ENCODE peak calls at places on chromosome 15, in six cellular contexts. R, C, D, U, O and E are unnamed samples.

GRCh38 chr15:48032911-48033310 is 87.9 kb upstream of the SLC24A5 start:
- DNase-seq in R (no peak), C (peak), D (no peak), U (no peak), O (no peak), E (no peak)

GRCh38 chr15:78298983-78299301 is 467 bp downstream of the SKIC8 start:
- DNase-seq in R (peak), C (no peak), D (no peak), U (no peak), O (no peak), E (no peak)

GRCh38 chr15:94205366-94205765 is 26.0 kb upstream of the MCTP2 start:
- DNase-seq in R (no peak), C (no peak), D (no peak), U (no peak), O (no peak), E (no peak)

GRCh38 chr15:85125056-85125661 is 143.5 kb downstream of the PDE8A start:
- DNase-seq in R (peak), C (peak), D (peak), U (no peak), O (peak), E (no peak)

GRCh38 chr15:69305933-69306568 is 7.3 kb downstream of the PAQR5 start:
- DNase-seq in R (no peak), C (no peak), D (no peak), U (no peak), O (no peak), E (peak)

GRCh38 chr15:34182942-34183341 is 27.0 kb downstream of the KATNBL1 start:
- DNase-seq in R (no peak), C (peak), D (peak), U (no peak), O (no peak), E (no peak)

GRCh38 chr15:96264351-96264798 is 66.1 kb upstream of the NR2F2 start:
- DNase-seq in R (no peak), C (peak), D (no peak), U (no peak), O (no peak), E (no peak)

GRCh38 chr15:80275946-80276345 is 23.9 kb upstream of the CTXND1 start:
- DNase-seq in R (peak), C (peak), D (no peak), U (no peak), O (peak), E (no peak)

GRCh38 chr15:77867266-77868047 is 210.1 kb downstream of the TBC1D2B start:
- DNase-seq in R (no peak), C (no peak), D (no peak), U (no peak), O (no peak), E (no peak)

GRCh38 chr15:66142341-66142740 is 111.2 kb downstream of the MEGF11 start:
- DNase-seq in R (no peak), C (no peak), D (no peak), U (no peak), O (no peak), E (peak)

GRCh38 chr15:70466895-70467529 is 296.3 kb downstream of the UACA start:
- DNase-seq in R (peak), C (peak), D (peak), U (peak), O (peak), E (no peak)

GRCh38 chr15:74830868-74831267 is 4.4 kb downstream of the CPLX3 start:
- DNase-seq in R (no peak), C (no peak), D (no peak), U (no peak), O (no peak), E (peak)

GRCh38 chr15:23569513-23569912 is 4.0 kb downstream of the MKRN3 start:
- DNase-seq in R (no peak), C (no peak), D (no peak), U (no peak), O (no peak), E (no peak)

GRCh38 chr15:38266247-38266996 is 13.8 kb downstream of the SPRED1 start:
- DNase-seq in R (peak), C (no peak), D (no peak), U (no peak), O (peak), E (no peak)

GRCh38 chr15:67183443-67184169 is 70.9 kb downstream of the AAGAB start:
- DNase-seq in R (peak), C (no peak), D (no peak), U (no peak), O (peak), E (no peak)

GRCh38 chr15:74134387-74135027 is 4.1 kb downstream of the ISLR2 start:
- DNase-seq in R (peak), C (no peak), D (peak), U (peak), O (peak), E (peak)

GRCh38 chr15:40108061-40108854 is 421 bp downstream of the BMF start:
- DNase-seq in R (peak), C (peak), D (peak), U (no peak), O (peak), E (peak)

GRCh38 chr15:69060744-69061143 is 46.2 kb downstream of the NOX5 start:
- DNase-seq in R (no peak), C (no peak), D (no peak), U (no peak), O (no peak), E (no peak)

GRCh38 chr15:36024066-36024465 is 478.1 kb upstream of the DPH6 start:
- DNase-seq in R (no peak), C (no peak), D (no peak), U (no peak), O (peak), E (no peak)
- H3K27ac ChIP-seq in R (no peak), C (no peak), D (no peak), U (no peak), O (no peak), E (no peak)

GRCh38 chr15:63601026-63601726 is 4.0 kb downstream of the FBXL22 start:
- DNase-seq in R (peak), C (no peak), D (peak), U (peak), O (no peak), E (peak)
- H2AFZ ChIP-seq in R (peak), C (peak), D (peak), U (peak), O (peak), E (peak)

GRCh38 chr15:65087873-65088642 is 11.5 kb downstream of the KBTBD13 start:
- DNase-seq in R (peak), C (no peak), D (no peak), U (no peak), O (peak), E (peak)

GRCh38 chr15:65087411-65087810 is 10.9 kb downstream of the KBTBD13 start:
- DNase-seq in R (no peak), C (no peak), D (no peak), U (no peak), O (no peak), E (peak)

GRCh38 chr15:65085990-65086679 is 9.6 kb downstream of the KBTBD13 start:
- DNase-seq in R (peak), C (peak), D (peak), U (no peak), O (no peak), E (peak)

GRCh38 chr15:65085207-65085753 is 8.7 kb downstream of the KBTBD13 start:
- DNase-seq in R (no peak), C (no peak), D (no peak), U (no peak), O (no peak), E (peak)

DNA sequence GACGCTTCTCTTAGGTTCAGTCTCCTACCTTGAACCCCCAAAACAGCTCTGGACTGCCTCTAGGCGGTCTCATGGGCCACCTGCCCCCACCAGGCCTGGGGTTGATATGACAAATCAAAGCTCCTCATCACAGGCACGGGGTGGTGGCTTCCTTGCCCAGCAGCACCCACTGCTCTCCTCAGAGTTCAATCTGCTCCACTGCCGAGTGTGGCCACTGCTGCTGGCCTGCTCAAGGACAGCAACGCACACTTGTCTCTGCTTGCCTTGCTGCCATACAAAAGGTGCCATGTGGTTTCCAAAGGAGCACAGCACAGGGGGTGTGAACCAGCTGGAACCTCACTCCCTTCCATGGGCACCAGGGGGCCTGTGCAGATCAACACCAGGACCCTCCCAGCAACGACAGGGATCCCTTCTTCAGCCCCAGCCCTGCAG is 10.2 kb downstream of the KBTBD13 start:
- DNase-seq in R (peak), C (peak), D (peak), U (no peak), O (no peak), E (peak)
- H3K27ac ChIP-seq in R (no peak), C (no peak), D (no peak), U (no peak), O (no peak), E (no peak)

DNA sequence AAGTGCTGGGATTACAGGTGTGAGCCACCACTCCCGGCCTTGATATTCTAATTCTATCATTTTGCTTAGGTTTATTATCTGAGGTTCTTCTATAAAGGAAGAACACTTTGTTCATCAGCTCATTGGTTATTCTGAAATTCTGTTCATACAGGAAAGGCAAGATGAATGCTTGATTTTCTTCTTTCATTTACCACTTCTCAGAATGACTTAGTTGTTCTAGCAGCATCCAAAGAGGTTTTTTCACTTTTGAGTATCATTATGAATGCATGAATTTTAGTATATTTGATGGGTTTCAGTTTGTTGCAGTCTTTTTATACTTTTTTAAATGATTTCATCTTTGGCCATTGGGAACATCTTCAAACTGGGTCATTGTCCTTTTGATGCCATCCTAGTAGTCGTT is 51.8 kb downstream of the RNF111 start:
- DNase-seq in R (no peak), C (no peak), D (peak), U (no peak), O (no peak), E (no peak)
- H2AFZ ChIP-seq in R (no peak), C (no peak), D (no peak), U (no peak), O (no peak), E (no peak)

DNA sequence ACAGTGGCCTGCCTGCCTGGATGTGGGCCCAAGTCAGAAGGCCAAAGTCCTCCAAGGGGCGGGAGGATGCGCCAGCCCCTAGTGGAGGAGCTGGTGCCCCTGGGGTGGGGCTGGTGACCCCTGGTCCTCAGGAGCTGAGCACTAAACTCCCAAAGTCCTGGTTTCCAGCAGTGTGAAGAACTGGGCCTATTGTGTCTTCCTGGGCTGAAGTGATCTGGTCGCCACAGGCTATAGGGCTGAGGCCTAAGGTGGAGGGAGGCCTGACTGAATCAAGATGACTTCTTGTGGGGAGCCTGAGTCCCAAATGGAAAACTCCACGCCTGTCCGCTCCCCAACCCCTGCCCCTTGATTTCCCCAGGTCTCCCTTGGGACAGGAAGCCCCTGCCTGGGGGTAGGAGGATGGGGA is 775 bp upstream of the FES start:
- DNase-seq in R (peak), C (no peak), D (peak), U (no peak), O (no peak), E (peak)
- H3K27ac ChIP-seq in R (peak), C (no peak), D (peak), U (peak), O (peak), E (peak)

DNA sequence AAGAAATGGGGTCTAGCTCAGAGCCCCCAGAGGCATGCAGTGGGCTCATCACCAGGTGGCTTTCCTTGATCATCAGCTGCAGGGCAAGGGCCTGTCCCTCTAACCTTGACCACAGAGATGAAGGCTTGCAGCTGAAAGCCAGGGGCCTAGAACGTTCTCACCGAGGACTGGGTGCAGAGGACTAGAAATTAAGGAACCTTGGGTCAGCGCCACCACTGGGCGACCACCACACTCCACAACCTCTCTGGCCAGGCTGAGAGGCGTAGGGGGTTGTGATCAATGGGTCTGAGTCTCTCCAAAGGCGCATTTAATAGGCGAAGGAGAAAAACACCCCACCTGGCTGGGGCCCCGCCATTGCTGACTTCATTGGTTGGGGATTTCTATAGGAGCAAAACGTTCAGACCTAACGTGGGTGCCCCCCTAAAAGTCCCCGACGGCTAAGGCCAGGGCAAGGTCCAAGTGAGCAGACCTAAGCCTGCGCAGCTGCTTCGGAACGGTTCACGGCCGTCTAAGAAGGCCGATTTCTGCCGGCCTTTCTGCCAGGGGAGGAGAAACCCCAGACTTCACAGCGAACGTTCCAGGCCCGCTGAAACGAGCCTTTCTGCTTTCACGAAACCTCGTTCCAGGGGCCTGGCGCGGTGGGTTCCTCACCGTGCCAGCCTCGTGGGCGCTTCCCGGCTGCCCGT is 915 bp downstream of the BCL2L10 start:
- DNase-seq in R (no peak), C (no peak), D (no peak), U (no peak), O (no peak), E (no peak)
- H2AFZ ChIP-seq in R (peak), C (peak), D (peak), U (no peak), O (no peak), E (peak)

GRCh38 chr15:90044916-90045371 is 43.8 kb downstream of the ZNF710 start:
- DNase-seq in R (no peak), C (no peak), D (no peak), U (no peak), O (no peak), E (no peak)
- H3K27ac ChIP-seq in R (no peak), C (no peak), D (no peak), U (no peak), O (no peak), E (no peak)

GRCh38 chr15:99703603-99704443 is 29.4 kb downstream of the LYSMD4 start:
- DNase-seq in R (peak), C (peak), D (peak), U (no peak), O (peak), E (no peak)
- H2AFZ ChIP-seq in R (peak), C (no peak), D (no peak), U (no peak), O (no peak), E (no peak)

DNA sequence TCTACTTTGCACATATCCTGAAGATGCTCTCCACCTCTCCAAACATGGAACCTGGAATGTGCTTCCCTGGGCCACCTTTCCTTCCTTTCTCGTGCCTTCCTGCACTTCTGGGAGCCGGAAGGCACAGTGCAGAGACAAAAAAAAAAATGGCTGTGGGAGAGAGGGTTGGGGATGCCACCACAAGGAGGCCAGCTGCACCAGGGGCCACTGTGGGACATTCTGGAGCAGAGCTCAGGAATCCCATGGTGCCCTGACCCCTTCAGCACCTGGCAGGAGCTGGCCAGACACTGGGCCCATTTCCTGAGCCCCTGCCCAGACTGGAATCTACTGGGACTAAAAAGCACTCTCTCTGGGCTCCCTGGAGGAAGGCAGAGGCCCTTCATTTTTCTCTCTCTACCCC is 7.9 kb upstream of the BCL2L10 start:
- DNase-seq in R (no peak), C (no peak), D (no peak), U (no peak), O (no peak), E (no peak)
- H3K27ac ChIP-seq in R (no peak), C (no peak), D (no peak), U (no peak), O (no peak), E (no peak)